ENCODE peak calls at places on chromosomes 7 and 10, in seven cellular contexts. Z is lower leg skin, F is IMR-90, V is astrocyte of the spinal cord, E is cardiac muscle cell, Y is psoas muscle, W is foreskin fibroblast. D is an unnamed sample.
A peak's percentile ranks its signal among the peaks of the same experiment; 100 is the strongest.

GRCh38 chr7:66157060-66157459 is 42.4 kb downstream of the CRCP start:
- DNase-seq in W (no peak), Z (no peak), V (no peak), E (no peak), Y (no peak), F (no peak), D (no peak)

GRCh38 chr7:138882249-138882648 is 84.3 kb upstream of the ATP6V0A4 start:
- DNase-seq in Z (no peak), W (no peak), E (no peak), F (no peak), V (no peak), Y (no peak), D (no peak)

GRCh38 chr10:1329622-1330021 is 273.4 kb downstream of the WDR37 start:
- DNase-seq in E (no peak), F (no peak), V (no peak), Y (no peak), Z (no peak), W (no peak), D (no peak)

GRCh38 chr10:95408931-95409873 is 118.4 kb upstream of the PDLIM1 start:
- DNase-seq in Y (no peak), F (no peak), E (no peak), W (no peak), V (no peak), Z (no peak), D (no peak)

GRCh38 chr7:137946015-137946414 is 55.9 kb downstream of the CREB3L2 start:
- DNase-seq in W (no peak), E (no peak), V (no peak), Z (no peak), Y (no peak), F (no peak), D (no peak)

GRCh38 chr10:44682516-44682915 is 228.6 kb upstream of the TMEM72 start:
- DNase-seq in V (no peak), E (no peak), Z (no peak), Y (no peak), F (no peak), W (no peak), D (no peak)

GRCh38 chr10:32350811-32351342 is 3.9 kb upstream of the EPC1 start:
- DNase-seq in V (no peak), Z (no peak), F (no peak), W (no peak), E (no peak), Y (no peak), D (no peak)

GRCh38 chr10:565676-566075 is 123.8 kb downstream of the DIP2C start:
- DNase-seq in Y (no peak), W (no peak), F (no peak), Z (no peak), E (no peak), V (no peak), D (no peak)

GRCh38 chr10:95457319-95457886 is 103.8 kb downstream of the SORBS1 start:
- DNase-seq in W (no peak), E (no peak), F (no peak), Z (no peak), V (no peak), Y (no peak), D (no peak)

GRCh38 chr7:135247746-135248471 is 14.3 kb downstream of the STRA8 start:
- DNase-seq in Z (peak; percentile 8), V (no peak), E (no peak), Y (no peak), W (no peak), F (no peak), D (no peak)

GRCh38 chr7:15544050-15544449 is 17.8 kb downstream of the AGMO start:
- DNase-seq in Y (no peak), W (no peak), F (no peak), E (no peak), Z (no peak), V (no peak), D (no peak)

GRCh38 chr10:88385601-88386203 is 197.4 kb downstream of the RNLS start:
- DNase-seq in V (no peak), Z (peak; percentile 35), E (no peak), W (no peak), F (no peak), Y (peak; percentile 13), D (peak; percentile 31)

GRCh38 chr10:21572578-21572977 is 38.5 kb downstream of the MLLT10 start:
- DNase-seq in F (peak; percentile 72), Y (peak; percentile 43), W (peak; percentile 57), Z (peak; percentile 24), E (peak; percentile 66), V (peak; percentile 46), D (peak; percentile 27)

GRCh38 chr10:80486151-80486692 is 32.1 kb downstream of the TSPAN14 start:
- DNase-seq in W (no peak), Z (peak; percentile 14), F (no peak), E (no peak), Y (no peak), V (no peak), D (no peak)

GRCh38 chr7:13036256-13036765 is 348.9 kb downstream of the ARL4A start:
- DNase-seq in E (no peak), V (peak; percentile 48), F (peak; percentile 62), Z (no peak), Y (no peak), W (no peak), D (no peak)

GRCh38 chr10:69716711-69717560 is 84.8 kb upstream of the COL13A1 start:
- DNase-seq in W (no peak), V (peak; percentile 38), Y (peak; percentile 54), F (peak; percentile 33), Z (no peak), E (peak; percentile 51), D (no peak)

GRCh38 chr7:113392841-113393540 is 274.6 kb upstream of the SMIM30 start:
- DNase-seq in F (no peak), E (no peak), Y (no peak), V (no peak), W (no peak), Z (no peak), D (no peak)

GRCh38 chr10:17113889-17114288 is 15.7 kb downstream of the CUBN start:
- DNase-seq in E (peak; percentile 70), W (peak; percentile 77), V (peak; percentile 29), F (peak; percentile 75), Z (peak; percentile 19), Y (peak; percentile 55), D (no peak)

GRCh38 chr10:110563132-110563531 is 4.4 kb upstream of the SMC3 start:
- DNase-seq in E (no peak), V (no peak), W (no peak), Z (no peak), F (no peak), Y (no peak), D (no peak)

DNA sequence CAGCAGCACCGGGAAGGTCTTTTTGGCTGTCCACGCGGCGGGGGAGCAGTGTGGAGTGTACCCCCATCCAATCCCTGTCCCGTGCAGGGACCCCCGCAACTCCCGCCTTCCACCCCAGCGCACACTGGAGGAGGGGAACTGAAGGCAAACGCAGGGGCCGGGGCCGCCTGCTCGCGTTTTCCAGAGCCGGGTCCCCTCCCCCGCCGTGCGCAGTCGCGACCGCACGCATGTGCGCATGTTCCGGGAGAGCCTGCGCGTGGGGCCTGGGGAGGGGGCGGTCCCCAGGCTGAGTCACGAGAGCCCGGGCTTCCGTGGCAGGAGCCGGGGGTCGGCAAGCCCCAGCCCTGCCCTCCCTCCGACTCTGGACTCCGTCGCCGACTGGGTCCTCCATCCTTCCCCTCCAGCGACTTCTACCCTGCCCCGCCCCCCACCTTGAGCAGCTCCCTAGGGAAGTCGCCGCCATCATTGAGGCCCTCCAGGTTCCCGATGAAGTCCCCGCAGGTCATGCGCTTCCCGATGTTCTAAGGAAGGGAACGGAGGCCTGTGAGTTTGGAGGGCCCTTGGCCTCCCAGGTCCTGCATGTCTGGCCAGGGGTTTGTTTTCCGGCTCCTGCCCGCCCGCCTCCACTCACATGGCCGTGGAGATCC is 8.0 kb downstream of the PSD start:
- DNase-seq in F (no peak), V (no peak), W (no peak), Z (no peak), Y (no peak), E (peak; percentile 69), D (no peak)
- H3K4me3 ChIP-seq in F (peak overlapping the region; percentile 30), V (peak overlapping the region; percentile 24), W (peak overlapping the region; percentile 33), Z (no peak overlapping the region), Y (peak overlapping the region; percentile 30), E (peak overlapping the region; percentile 24), D (peak overlapping the region; percentile 45)

DNA sequence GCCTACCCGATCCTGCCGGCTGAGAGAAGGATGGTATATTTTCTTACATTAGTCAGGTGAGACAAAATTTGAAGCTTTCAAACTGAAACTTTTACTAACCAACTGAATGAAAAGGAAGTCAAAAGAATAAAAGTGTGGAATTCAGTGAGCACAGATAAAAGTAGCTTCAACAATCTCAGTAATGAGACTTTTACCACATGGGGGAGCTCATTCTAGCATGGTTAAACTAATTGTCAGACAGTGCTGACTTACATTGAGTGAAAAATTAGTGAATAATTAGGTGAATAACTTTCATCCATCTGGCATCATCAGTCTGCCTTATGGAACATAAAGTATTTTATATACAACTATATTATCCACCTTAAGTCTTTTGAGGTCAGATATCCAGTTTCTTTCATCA is 8.4 kb downstream of the FAM237B start:
- DNase-seq in Y (no peak), F (no peak), V (no peak), Z (no peak), W (peak; percentile 4), E (peak; percentile 30), D (no peak)
- TF ChIP-seq CTCF in Y (no peak), F (peak; percentile 28), V (peak; percentile 33), Z (no peak), W (peak; percentile 37), E (peak; percentile 43), D (peak; percentile 36)

DNA sequence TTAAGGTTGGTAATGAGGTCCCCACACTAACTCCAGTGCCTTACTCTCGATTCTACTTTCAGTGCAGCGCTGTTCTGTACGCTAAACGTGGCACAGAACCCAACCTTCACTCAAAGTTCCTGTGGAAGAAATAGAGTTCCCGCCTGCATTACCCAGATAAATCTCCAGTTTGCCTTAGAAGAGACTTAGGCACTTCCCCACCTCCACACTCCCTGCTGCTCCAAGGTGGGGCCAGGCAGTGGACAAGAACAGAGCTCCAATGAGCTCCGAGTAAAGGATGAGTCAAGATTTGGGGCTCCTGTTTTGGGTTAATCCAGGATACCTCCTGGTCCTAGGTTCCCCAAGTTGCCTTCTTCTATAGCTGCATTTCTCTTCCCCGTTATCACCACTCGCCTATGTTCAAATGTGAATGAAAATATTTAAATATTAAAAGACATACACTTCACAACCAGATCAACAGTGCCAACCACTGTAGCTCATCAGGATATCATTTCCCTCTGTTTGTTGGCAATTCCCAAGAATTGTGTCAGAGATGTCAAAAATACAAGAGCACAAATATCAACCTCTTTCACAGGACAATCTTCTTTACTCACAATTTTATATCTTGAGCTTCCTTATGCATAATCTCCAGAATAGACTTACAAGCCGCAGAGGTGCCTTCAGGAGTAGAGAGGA is 48.0 kb downstream of the MALSU1 start:
- DNase-seq in F (no peak), Z (no peak), W (peak; percentile 21), Y (no peak), V (no peak), E (no peak), D (no peak)
- H3K4me3 ChIP-seq in F (peak overlapping the region; percentile 21), Z (no peak overlapping the region), W (peak overlapping the region; percentile 18), Y (no peak overlapping the region), V (peak overlapping the region; percentile 30), E (no peak overlapping the region), D (peak overlapping the region; percentile 43)

DNA sequence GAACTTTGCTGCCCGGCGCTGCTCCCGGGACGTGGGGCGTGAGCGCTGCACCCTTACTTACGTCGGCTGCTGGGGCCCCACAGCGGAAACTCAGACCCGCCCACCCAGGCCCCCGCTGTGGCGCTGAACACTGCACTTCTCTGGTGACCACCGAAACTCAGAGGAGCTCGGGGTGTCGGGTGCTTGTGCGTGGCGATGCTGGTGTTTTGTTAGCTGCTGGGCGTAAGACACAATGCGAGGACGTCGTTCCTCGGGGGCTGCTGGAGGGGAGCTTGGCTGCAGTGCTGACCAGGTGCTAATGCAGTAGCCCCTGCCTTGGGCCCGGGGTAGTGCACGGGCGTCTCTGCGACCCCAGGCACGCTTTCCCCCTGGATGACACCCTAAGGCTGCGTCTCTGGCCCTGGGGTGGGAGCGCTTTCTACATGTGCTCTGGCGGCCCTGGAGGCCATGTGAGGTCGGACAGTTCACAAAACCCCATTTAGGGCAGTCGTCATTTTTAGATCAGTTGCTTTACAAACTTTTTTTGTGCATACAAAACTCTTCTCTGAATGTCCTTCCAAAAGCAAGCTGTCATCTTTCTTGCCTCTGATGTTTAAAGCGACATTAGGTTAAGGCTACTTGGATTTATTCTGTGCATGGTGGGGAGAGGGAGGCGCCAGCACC is 5.7 kb downstream of the MAFK start:
- DNase-seq in V (no peak), F (no peak), W (no peak), Z (no peak), Y (no peak), E (no peak), D (no peak)
- TF ChIP-seq CTCF in V (no peak), F (no peak), W (no peak), Z (no peak), Y (no peak), E (no peak), D (no peak)

D was measured in retinal pigment epithelial cell.